ENCODE peak calls at places on chromosomes 5 and 9, in six cellular contexts. L is stomach, X is transverse colon, J is tibial nerve, O is ovary, A is A549. U is an unnamed sample. For H3K9me3, the result is how much of the 10 kb centered on the place peaks cover.

GRCh38 chr5:5466227-5466626 is 43.8 kb downstream of the ICE1 start:
- DNase-seq in O (no peak), A (no peak), J (no peak), X (no peak), L (no peak), U (no peak)

GRCh38 chr9:71592400-71592799 is 175.9 kb downstream of the CEMIP2 start:
- DNase-seq in X (no peak), L (no peak), A (no peak), O (no peak), J (no peak), U (no peak)

GRCh38 chr5:98111686-98112085 is 661.8 kb upstream of the RGMB start:
- DNase-seq in O (no peak), X (no peak), J (no peak), L (no peak), A (no peak), U (no peak)

GRCh38 chr5:100464418-100464817 is 70.8 kb upstream of the FAM174A start:
- DNase-seq in O (no peak), X (no peak), J (no peak), A (no peak), L (no peak), U (no peak)

GRCh38 chr5:112694853-112695709 is 42.6 kb upstream of the APC start:
- DNase-seq in O (no peak), A (no peak), L (no peak), J (no peak), X (no peak), U (no peak)

GRCh38 chr9:86943223-86943870 is 4.0 kb downstream of the GAS1 start:
- DNase-seq in X (no peak), A (no peak), L (peak), O (peak), J (peak), U (no peak)

GRCh38 chr5:3650868-3651267 is 55.2 kb downstream of the IRX1 start:
- DNase-seq in X (no peak), O (no peak), L (no peak), A (no peak), J (no peak), U (no peak)

GRCh38 chr5:151047814-151048425 is 27.5 kb downstream of the GPX3 start:
- DNase-seq in A (no peak), O (no peak), J (no peak), X (no peak), L (no peak), U (peak)

GRCh38 chr9:469672-470040 is 255.0 kb downstream of the DOCK8 start:
- DNase-seq in A (no peak), X (peak), J (peak), O (peak), L (peak), U (no peak)

GRCh38 chr9:130245474-130245873 is 20.1 kb upstream of the HMCN2 start:
- DNase-seq in J (no peak), A (no peak), X (no peak), L (no peak), O (no peak), U (no peak)

GRCh38 chr9:4837126-4837767 is 44.5 kb downstream of the RCL1 start:
- DNase-seq in A (no peak), X (no peak), L (no peak), J (peak), O (no peak), U (no peak)

GRCh38 chr9:27861887-27862286 is 288.6 kb upstream of the C9orf72 start:
- DNase-seq in L (no peak), X (no peak), J (no peak), A (no peak), O (no peak), U (no peak)

GRCh38 chr9:34957492-34958410 is at the start of gene PHF24:
- DNase-seq in A (no peak), X (no peak), L (no peak), J (no peak), O (no peak), U (peak)

GRCh38 chr5:158856794-158857193 is 242.9 kb downstream of the EBF1 start:
- DNase-seq in L (no peak), O (no peak), A (no peak), X (no peak), J (no peak), U (no peak)

GRCh38 chr5:58854396-58854795 is 271.5 kb downstream of the RAB3C start:
- DNase-seq in L (no peak), A (no peak), J (no peak), X (no peak), O (no peak), U (no peak)

GRCh38 chr5:179125789-179126505 is 65.8 kb downstream of the ZNF354C start:
- DNase-seq in L (peak), O (no peak), J (no peak), X (no peak), A (no peak), U (no peak)

GRCh38 chr5:179128041-179128365 is 67.8 kb downstream of the ZNF354C start:
- DNase-seq in L (no peak), O (no peak), J (no peak), X (no peak), A (no peak), U (no peak)

GRCh38 chr5:179128976-179129375 is 68.8 kb downstream of the ZNF354C start:
- DNase-seq in O (no peak), A (no peak), L (no peak), X (no peak), J (no peak), U (no peak)

GRCh38 chr5:179126506-179126991 is 66.4 kb downstream of the ZNF354C start:
- DNase-seq in A (no peak), L (peak), O (no peak), X (no peak), J (no peak), U (no peak)

DNA sequence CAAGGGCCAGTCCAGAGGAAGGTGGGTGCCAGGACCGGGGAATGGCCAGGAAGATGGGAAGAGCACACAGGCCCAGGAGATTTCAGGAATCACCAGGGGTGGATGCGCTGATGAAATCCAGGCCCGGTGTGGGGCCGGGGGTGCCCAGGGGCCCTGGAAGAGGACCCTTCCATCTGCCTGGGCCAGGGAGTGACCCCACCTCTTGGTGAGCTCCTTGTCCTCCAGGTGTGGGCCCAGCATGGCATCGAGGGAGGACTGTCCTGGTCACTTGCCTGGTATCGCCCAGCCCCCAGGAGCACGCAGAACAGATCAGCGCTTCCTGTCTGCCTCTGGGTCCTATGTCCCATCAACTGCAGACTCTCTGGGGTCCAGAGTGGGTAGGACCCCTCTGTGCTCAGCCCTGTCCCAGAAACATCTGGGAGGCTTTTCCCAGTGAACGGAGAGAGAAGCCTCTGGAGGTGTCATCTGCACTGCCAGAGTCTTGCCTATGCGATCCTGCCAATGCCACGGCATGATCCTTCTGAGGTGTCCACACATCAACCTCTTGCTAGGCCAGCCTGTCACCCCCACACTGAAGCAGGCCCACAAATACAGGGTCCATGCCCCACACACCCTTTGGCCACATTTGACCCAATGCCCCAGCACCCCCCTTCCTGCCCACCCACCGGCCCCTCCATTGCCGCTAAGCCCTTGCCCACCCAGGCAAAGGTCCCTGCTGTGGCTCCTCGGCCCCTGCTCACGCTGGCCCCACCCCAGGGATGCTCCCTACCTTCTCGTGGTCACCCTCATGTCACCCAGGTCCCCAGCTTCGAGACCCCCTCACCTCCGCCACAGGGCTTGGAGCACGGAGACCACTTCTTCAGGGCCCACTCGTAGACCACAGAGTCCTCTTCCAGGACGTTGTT is 67.2 kb downstream of the ZNF354C start:
- DNase-seq in A (no peak), X (no peak), L (no peak), J (no peak), O (no peak), U (no peak)
- H3K9me3 ChIP-seq in A (under half), X (under half), L (under half), J (under half), O (under half), U (under half)

DNA sequence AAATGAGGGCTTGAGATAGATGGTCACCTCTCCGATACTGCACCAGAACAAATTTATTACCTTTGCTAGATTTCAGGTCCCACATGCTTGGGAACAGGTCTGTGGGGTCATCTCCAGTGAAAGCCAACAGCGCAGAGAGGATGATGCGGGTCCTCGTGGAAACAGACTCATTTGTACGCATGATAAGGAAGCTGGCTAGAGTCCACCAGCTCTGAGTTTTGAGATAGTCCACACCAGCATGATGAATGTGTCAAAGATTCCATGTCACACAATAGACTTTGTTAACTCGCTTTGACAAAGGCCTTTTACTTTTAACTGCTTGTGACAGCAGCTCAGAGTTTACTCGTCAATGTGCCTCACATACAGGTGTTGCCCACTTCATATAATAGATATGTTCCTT is 105.4 kb upstream of the TBCA start:
- DNase-seq in L (no peak), A (no peak), X (no peak), O (no peak), J (no peak), U (no peak)
- TF ChIP-seq EP300 in L (no peak), A (no peak), X (no peak), O (no peak), J (no peak), U (no peak)

GRCh38 chr5:166164211-166164610 is 2127.2 kb upstream of the WWC1 start:
- DNase-seq in O (no peak), A (no peak), J (no peak), L (no peak), X (no peak), U (no peak)
- H3K9me3 ChIP-seq in O (under half), A (under half), J (under half), L (under half), X (under half), U (under half)

DNA sequence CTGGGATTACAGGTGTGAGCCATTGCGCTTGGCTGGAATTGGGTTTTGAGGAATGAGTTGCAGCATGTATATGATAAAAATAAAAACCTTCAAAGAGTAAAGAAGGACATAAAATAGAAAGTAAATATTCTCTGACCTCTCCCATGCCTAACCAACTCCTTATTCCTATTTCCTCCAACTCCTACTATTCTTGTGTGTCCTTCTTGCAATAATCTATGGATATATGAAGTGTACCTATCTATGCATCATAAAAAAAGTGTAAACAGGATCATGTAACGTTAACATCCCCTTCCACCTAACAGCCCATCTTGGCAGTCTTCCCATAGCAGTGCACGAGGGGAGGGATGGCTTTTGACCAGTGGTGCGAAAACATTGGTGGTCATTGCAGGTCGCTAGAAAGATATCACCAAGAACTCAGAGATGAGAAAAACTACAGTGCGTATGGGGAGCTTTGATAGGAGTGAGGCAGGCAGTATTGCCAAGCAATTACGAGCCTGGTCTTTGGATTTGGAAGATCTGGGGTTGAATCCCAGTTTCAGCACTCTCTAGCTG is 69.9 kb downstream of the PPARGC1B start:
- DNase-seq in X (no peak), L (no peak), O (no peak), A (no peak), J (no peak), U (no peak)
- TF ChIP-seq EP300 in X (no peak), L (no peak), O (no peak), A (no peak), J (no peak), U (no peak)

GRCh38 chr5:171307843-171308452 is 1.1 kb upstream of the TLX3 start:
- DNase-seq in L (no peak), O (no peak), X (no peak), J (no peak), A (no peak), U (no peak)
- H3K9me3 ChIP-seq in L (under half), O (under half), X (under half), J (under half), A (under half), U (under half)

GRCh38 chr9:136135326-136136126 is 16.9 kb upstream of the TMEM250 start:
- DNase-seq in J (no peak), A (no peak), O (no peak), X (no peak), L (no peak), U (peak)
- TF ChIP-seq EP300 in J (no peak), A (no peak), O (no peak), X (no peak), L (no peak), U (no peak)

U was measured in SK-N-SH.